ENCODE peak calls at places on chromosomes 5 and 9, in seven cellular contexts. One of them, this sample, is unnamed.

GRCh38 chr5:109105631-109106267 is 304.0 kb downstream of the PJA2 start:
- DNase-seq in lower leg skin: peak
- DNase-seq in HFF-Myc: peak
- DNase-seq in GM06990: no peak
- DNase-seq in breast epithelium: no peak
- DNase-seq in colonic mucosa: no peak
- DNase-seq in ovary: no peak
- DNase-seq in this sample: no peak

GRCh38 chr5:120655828-120656435 is 191.8 kb downstream of the PRR16 start:
- DNase-seq in lower leg skin: peak
- DNase-seq in HFF-Myc: no peak
- DNase-seq in GM06990: no peak
- DNase-seq in breast epithelium: no peak
- DNase-seq in colonic mucosa: peak
- DNase-seq in ovary: no peak
- DNase-seq in this sample: no peak

GRCh38 chr9:98897745-98898144 is 46.0 kb upstream of the COL15A1 start:
- DNase-seq in lower leg skin: no peak
- DNase-seq in HFF-Myc: no peak
- DNase-seq in GM06990: no peak
- DNase-seq in breast epithelium: no peak
- DNase-seq in colonic mucosa: no peak
- DNase-seq in ovary: no peak
- DNase-seq in this sample: no peak

GRCh38 chr5:962386-962785 is 46.2 kb upstream of the NKD2 start:
- DNase-seq in lower leg skin: no peak
- DNase-seq in HFF-Myc: no peak
- DNase-seq in GM06990: no peak
- DNase-seq in breast epithelium: no peak
- DNase-seq in colonic mucosa: no peak
- DNase-seq in ovary: no peak
- DNase-seq in this sample: no peak

GRCh38 chr5:65871182-65871581 is 55.2 kb upstream of the ERBIN start:
- DNase-seq in lower leg skin: no peak
- DNase-seq in HFF-Myc: no peak
- DNase-seq in GM06990: no peak
- DNase-seq in breast epithelium: no peak
- DNase-seq in colonic mucosa: no peak
- DNase-seq in ovary: no peak
- DNase-seq in this sample: no peak

GRCh38 chr9:18785604-18786003 is 247.4 kb downstream of the SAXO1 start:
- DNase-seq in lower leg skin: no peak
- DNase-seq in HFF-Myc: no peak
- DNase-seq in GM06990: no peak
- DNase-seq in breast epithelium: no peak
- DNase-seq in colonic mucosa: no peak
- DNase-seq in ovary: no peak
- DNase-seq in this sample: no peak

GRCh38 chr5:99386406-99387075 is 457.7 kb upstream of the CHD1 start:
- DNase-seq in lower leg skin: no peak
- DNase-seq in HFF-Myc: no peak
- DNase-seq in GM06990: no peak
- DNase-seq in breast epithelium: no peak
- DNase-seq in colonic mucosa: no peak
- DNase-seq in ovary: no peak
- DNase-seq in this sample: no peak

GRCh38 chr5:65021527-65022226 is 252.9 kb downstream of the CWC27 start:
- DNase-seq in lower leg skin: no peak
- DNase-seq in HFF-Myc: no peak
- DNase-seq in GM06990: peak
- DNase-seq in breast epithelium: no peak
- DNase-seq in colonic mucosa: no peak
- DNase-seq in ovary: no peak
- DNase-seq in this sample: no peak

GRCh38 chr5:148778891-148779290 is 47.5 kb upstream of the ADRB2 start:
- DNase-seq in lower leg skin: no peak
- DNase-seq in HFF-Myc: no peak
- DNase-seq in GM06990: no peak
- DNase-seq in breast epithelium: no peak
- DNase-seq in colonic mucosa: no peak
- DNase-seq in ovary: no peak
- DNase-seq in this sample: no peak

GRCh38 chr5:38547257-38547656 is 9.2 kb downstream of the LIFR start:
- DNase-seq in lower leg skin: no peak
- DNase-seq in HFF-Myc: no peak
- DNase-seq in GM06990: no peak
- DNase-seq in breast epithelium: no peak
- DNase-seq in colonic mucosa: no peak
- DNase-seq in ovary: no peak
- DNase-seq in this sample: no peak

GRCh38 chr5:148014276-148014675 is 49.5 kb upstream of the SPINK5 start:
- DNase-seq in lower leg skin: no peak
- DNase-seq in HFF-Myc: no peak
- DNase-seq in GM06990: no peak
- DNase-seq in breast epithelium: no peak
- DNase-seq in colonic mucosa: no peak
- DNase-seq in ovary: no peak
- DNase-seq in this sample: no peak

GRCh38 chr9:1008256-1008655 is 31.8 kb downstream of the DMRT3 start:
- DNase-seq in lower leg skin: no peak
- DNase-seq in HFF-Myc: no peak
- DNase-seq in GM06990: no peak
- DNase-seq in breast epithelium: no peak
- DNase-seq in colonic mucosa: no peak
- DNase-seq in ovary: no peak
- DNase-seq in this sample: no peak

GRCh38 chr9:127130661-127131538 is 8.5 kb upstream of the ANGPTL2 start:
- DNase-seq in lower leg skin: peak
- DNase-seq in HFF-Myc: peak
- DNase-seq in GM06990: no peak
- DNase-seq in breast epithelium: no peak
- DNase-seq in colonic mucosa: no peak
- DNase-seq in ovary: peak
- DNase-seq in this sample: no peak

GRCh38 chr5:138595396-138595795 is 20.2 kb upstream of the HSPA9 start:
- DNase-seq in lower leg skin: no peak
- DNase-seq in HFF-Myc: no peak
- DNase-seq in GM06990: no peak
- DNase-seq in breast epithelium: no peak
- DNase-seq in colonic mucosa: no peak
- DNase-seq in ovary: no peak
- DNase-seq in this sample: no peak

GRCh38 chr9:15271403-15271802 is 35.6 kb downstream of the TTC39B start:
- DNase-seq in lower leg skin: no peak
- DNase-seq in HFF-Myc: no peak
- DNase-seq in GM06990: no peak
- DNase-seq in breast epithelium: no peak
- DNase-seq in colonic mucosa: no peak
- DNase-seq in ovary: no peak
- DNase-seq in this sample: no peak

GRCh38 chr9:38313421-38313820 is 79.1 kb upstream of the ALDH1B1 start:
- DNase-seq in lower leg skin: no peak
- DNase-seq in HFF-Myc: no peak
- DNase-seq in GM06990: no peak
- DNase-seq in breast epithelium: no peak
- DNase-seq in colonic mucosa: no peak
- DNase-seq in ovary: no peak
- DNase-seq in this sample: no peak

GRCh38 chr5:56561-57290 is 35.2 kb upstream of the PLEKHG4B start:
- DNase-seq in lower leg skin: no peak
- DNase-seq in HFF-Myc: peak
- DNase-seq in GM06990: no peak
- DNase-seq in breast epithelium: no peak
- DNase-seq in colonic mucosa: no peak
- DNase-seq in ovary: no peak
- DNase-seq in this sample: peak

GRCh38 chr5:112366987-112367386 is 52.1 kb downstream of the EPB41L4A start:
- DNase-seq in lower leg skin: no peak
- DNase-seq in HFF-Myc: no peak
- DNase-seq in GM06990: no peak
- DNase-seq in breast epithelium: no peak
- DNase-seq in colonic mucosa: no peak
- DNase-seq in ovary: no peak
- DNase-seq in this sample: no peak

GRCh38 chr5:35924122-35924949 is 14.1 kb downstream of the CAPSL start:
- DNase-seq in lower leg skin: no peak
- DNase-seq in HFF-Myc: no peak
- DNase-seq in GM06990: no peak
- DNase-seq in breast epithelium: no peak
- DNase-seq in colonic mucosa: no peak
- DNase-seq in ovary: no peak
- DNase-seq in this sample: no peak

DNA sequence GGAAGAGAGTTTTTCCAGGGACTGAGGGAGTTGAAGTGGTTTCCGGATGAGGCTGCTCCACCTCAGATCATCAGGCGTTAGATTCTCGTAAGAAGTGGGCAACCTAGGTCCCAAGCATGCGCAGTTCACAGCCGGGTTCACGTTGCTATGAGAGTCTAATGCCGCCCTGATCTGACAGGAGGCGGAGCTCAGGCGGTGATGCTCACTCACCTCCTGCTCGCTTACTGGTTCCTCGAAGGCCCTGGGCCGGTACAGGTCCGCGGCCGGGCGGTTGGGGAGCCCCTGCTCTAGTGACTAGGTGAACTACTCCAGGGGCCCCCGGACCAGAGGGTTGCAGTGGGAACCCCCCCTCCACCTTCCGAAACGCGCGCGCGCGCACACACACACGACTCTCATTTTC is 997 bp upstream of the RNF130 start:
- DNase-seq in lower leg skin: no peak
- DNase-seq in HFF-Myc: no peak
- DNase-seq in GM06990: no peak
- DNase-seq in breast epithelium: no peak
- DNase-seq in colonic mucosa: no peak
- DNase-seq in ovary: peak
- DNase-seq in this sample: no peak
- H3K4me3 ChIP-seq in lower leg skin: no peak
- H3K4me3 ChIP-seq in HFF-Myc: no peak
- H3K4me3 ChIP-seq in GM06990: no peak
- H3K4me3 ChIP-seq in breast epithelium: peak
- H3K4me3 ChIP-seq in colonic mucosa: peak
- H3K4me3 ChIP-seq in ovary: peak
- H3K4me3 ChIP-seq in this sample: no peak

GRCh38 chr9:104769655-104770054 is 5.7 kb downstream of the NIPSNAP3B start:
- DNase-seq in lower leg skin: no peak
- DNase-seq in HFF-Myc: no peak
- DNase-seq in GM06990: no peak
- DNase-seq in breast epithelium: no peak
- DNase-seq in colonic mucosa: no peak
- DNase-seq in ovary: no peak
- DNase-seq in this sample: no peak

GRCh38 chr9:104767507-104767906 is 3.6 kb downstream of the NIPSNAP3B start:
- DNase-seq in lower leg skin: no peak
- DNase-seq in HFF-Myc: no peak
- DNase-seq in GM06990: no peak
- DNase-seq in breast epithelium: no peak
- DNase-seq in colonic mucosa: no peak
- DNase-seq in ovary: no peak
- DNase-seq in this sample: no peak

GRCh38 chr9:104766025-104766424 is 2.1 kb downstream of the NIPSNAP3B start:
- DNase-seq in lower leg skin: no peak
- DNase-seq in HFF-Myc: no peak
- DNase-seq in GM06990: no peak
- DNase-seq in breast epithelium: no peak
- DNase-seq in colonic mucosa: no peak
- DNase-seq in ovary: no peak
- DNase-seq in this sample: no peak

DNA sequence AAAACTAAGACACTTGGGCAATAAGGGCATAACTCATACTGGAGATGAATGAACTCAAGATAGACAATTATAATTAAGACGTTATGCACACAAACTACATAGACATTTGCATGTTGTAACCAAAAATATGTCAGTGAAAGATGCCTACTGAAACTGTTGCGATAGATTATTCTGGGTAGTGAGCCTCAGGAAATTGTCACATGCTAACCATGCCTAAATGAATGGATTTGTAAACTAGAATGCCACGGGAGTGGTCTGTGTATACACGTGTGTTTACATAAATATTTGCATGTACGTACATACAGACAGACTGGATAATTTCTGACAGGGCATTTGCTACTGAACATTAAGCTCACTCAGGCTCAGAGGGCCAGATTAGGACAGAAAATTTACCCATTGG is 1.2 kb downstream of the NIPSNAP3B start:
- DNase-seq in lower leg skin: no peak
- DNase-seq in HFF-Myc: no peak
- DNase-seq in GM06990: peak
- DNase-seq in breast epithelium: no peak
- DNase-seq in colonic mucosa: no peak
- DNase-seq in ovary: no peak
- DNase-seq in this sample: no peak
- H3K4me3 ChIP-seq in lower leg skin: no peak
- H3K4me3 ChIP-seq in HFF-Myc: no peak
- H3K4me3 ChIP-seq in GM06990: peak
- H3K4me3 ChIP-seq in breast epithelium: peak
- H3K4me3 ChIP-seq in colonic mucosa: peak
- H3K4me3 ChIP-seq in ovary: no peak
- H3K4me3 ChIP-seq in this sample: no peak

GRCh38 chr9:35518212-35518917 is 28.5 kb downstream of the RUSC2 start:
- DNase-seq in lower leg skin: no peak
- DNase-seq in HFF-Myc: peak
- DNase-seq in GM06990: no peak
- DNase-seq in breast epithelium: peak
- DNase-seq in colonic mucosa: no peak
- DNase-seq in ovary: no peak
- DNase-seq in this sample: peak
- H3K4me3 ChIP-seq in lower leg skin: no peak
- H3K4me3 ChIP-seq in HFF-Myc: no peak
- H3K4me3 ChIP-seq in GM06990: no peak
- H3K4me3 ChIP-seq in breast epithelium: no peak
- H3K4me3 ChIP-seq in colonic mucosa: no peak
- H3K4me3 ChIP-seq in ovary: no peak
- H3K4me3 ChIP-seq in this sample: no peak

GRCh38 chr9:79131876-79132377 is 439.8 kb upstream of the TLE4 start:
- DNase-seq in lower leg skin: no peak
- DNase-seq in HFF-Myc: no peak
- DNase-seq in GM06990: no peak
- DNase-seq in breast epithelium: no peak
- DNase-seq in colonic mucosa: no peak
- DNase-seq in ovary: no peak
- DNase-seq in this sample: no peak
- H3K4me3 ChIP-seq in lower leg skin: no peak
- H3K4me3 ChIP-seq in HFF-Myc: no peak
- H3K4me3 ChIP-seq in GM06990: no peak
- H3K4me3 ChIP-seq in breast epithelium: no peak
- H3K4me3 ChIP-seq in colonic mucosa: no peak
- H3K4me3 ChIP-seq in ovary: no peak
- H3K4me3 ChIP-seq in this sample: no peak

GRCh38 chr9:35908484-35909125 is 685 bp upstream of the SPAAR start:
- DNase-seq in lower leg skin: no peak
- DNase-seq in HFF-Myc: peak
- DNase-seq in GM06990: no peak
- DNase-seq in breast epithelium: no peak
- DNase-seq in colonic mucosa: no peak
- DNase-seq in ovary: peak
- DNase-seq in this sample: no peak
- H3K4me3 ChIP-seq in lower leg skin: no peak
- H3K4me3 ChIP-seq in HFF-Myc: no peak
- H3K4me3 ChIP-seq in GM06990: no peak
- H3K4me3 ChIP-seq in breast epithelium: peak
- H3K4me3 ChIP-seq in colonic mucosa: no peak
- H3K4me3 ChIP-seq in ovary: no peak
- H3K4me3 ChIP-seq in this sample: peak

This sample was measured in NT2/D1.